ENCODE peak calls at places on chromosomes 11 and 22, in four cellular contexts. O is SK-N-SH, V is cardiac muscle cell, E is AG09319. M is an unnamed sample.

GRCh38 chr11:17036666-17037658 is 22.7 kb upstream of the PLEKHA7 start:
- DNase-seq in O (no peak), V (no peak), E (no peak), M (no peak)

GRCh38 chr11:77619576-77620198 is 17.9 kb downstream of the CLNS1A start:
- DNase-seq in O (no peak), V (peak; percentile 59), E (no peak), M (peak; percentile 33)

GRCh38 chr22:34567367-34567766 is 498.6 kb upstream of the ISX start:
- DNase-seq in O (no peak), V (no peak), E (no peak), M (no peak)

GRCh38 chr11:125376117-125376516 is 119.9 kb downstream of the FEZ1 start:
- DNase-seq in O (no peak), V (peak; percentile 26), E (no peak), M (no peak)

GRCh38 chr11:127919206-127920000 is 668.0 kb downstream of the ETS1 start:
- DNase-seq in O (no peak), V (peak; percentile 56), E (peak; percentile 1), M (no peak)

GRCh38 chr11:125358254-125358840 is 137.7 kb downstream of the FEZ1 start:
- DNase-seq in O (no peak), V (peak; percentile 44), E (no peak), M (no peak)

GRCh38 chr11:67352546-67353316 is 615 bp downstream of the POLD4 start:
- DNase-seq in O (no peak), V (no peak), E (no peak), M (no peak)

GRCh38 chr11:92628401-92629292 is 340.8 kb upstream of the MTNR1B start:
- DNase-seq in O (no peak), V (no peak), E (no peak), M (no peak)

GRCh38 chr22:29926057-29926456 is 43.1 kb downstream of the MTMR3 start:
- DNase-seq in O (no peak), V (no peak), E (no peak), M (no peak)

GRCh38 chr22:24583221-24583971 is 9.5 kb downstream of the LRRC75B start:
- DNase-seq in O (peak; percentile 84), V (peak; percentile 64), E (no peak), M (no peak)

GRCh38 chr11:130369141-130369691 is 54.5 kb upstream of the ZBTB44 start:
- DNase-seq in O (no peak), V (no peak), E (no peak), M (no peak)

GRCh38 chr22:42623756-42624446 is 9.2 kb upstream of the POLDIP3 start:
- DNase-seq in O (no peak), V (no peak), E (no peak), M (no peak)

GRCh38 chr11:99739464-99740089 is 718.8 kb downstream of the CNTN5 start:
- DNase-seq in O (peak; percentile 51), V (peak; percentile 68), E (no peak), M (peak; percentile 40)

GRCh38 chr11:35483131-35483800 is 42.1 kb downstream of the PAMR1 start:
- DNase-seq in O (no peak), V (peak; percentile 25), E (no peak), M (no peak)

GRCh38 chr11:73869234-73869949 is 7.3 kb downstream of the COA4 start:
- DNase-seq in O (no peak), V (no peak), E (no peak), M (no peak)

GRCh38 chr11:116879789-116880402 is 42.5 kb upstream of the APOA1 start:
- DNase-seq in O (peak; percentile 58), V (peak; percentile 86), E (peak; percentile 70), M (peak; percentile 14)

GRCh38 chr11:86902345-86902744 is 52.9 kb downstream of the FZD4 start:
- DNase-seq in O (peak; percentile 40), V (no peak), E (no peak), M (no peak)

GRCh38 chr11:134120143-134120850 is 51.4 kb downstream of the JAM3 start:
- DNase-seq in O (no peak), V (peak; percentile 94), E (peak; percentile 81), M (no peak)

GRCh38 chr22:44116755-44117684 is 63.7 kb upstream of the PARVG start:
- DNase-seq in O (no peak), V (no peak), E (no peak), M (no peak)

GRCh38 chr22:28484662-28485061 is 195.0 kb downstream of the TTC28 start:
- DNase-seq in O (no peak), V (no peak), E (no peak), M (no peak)

GRCh38 chr11:109547356-109548027 is 125.5 kb downstream of the C11orf87 start:
- DNase-seq in O (no peak), V (peak; percentile 83), E (no peak), M (no peak)

GRCh38 chr11:78251083-78251699 is 62.5 kb downstream of the USP35 start:
- DNase-seq in O (no peak), V (peak; percentile 78), E (no peak), M (no peak)

GRCh38 chr11:132312161-132312560 is 941.7 kb downstream of the NTM start:
- DNase-seq in O (no peak), V (peak; percentile 56), E (no peak), M (no peak)

GRCh38 chr22:48897959-48898358 is 929.7 kb downstream of the BRD1 start:
- DNase-seq in O (no peak), V (no peak), E (no peak), M (no peak)

GRCh38 chr11:96241351-96241841 is 101.6 kb downstream of the MAML2 start:
- DNase-seq in O (no peak), V (no peak), E (no peak), M (no peak)

GRCh38 chr11:93537022-93537421 is 6.2 kb downstream of the SMCO4 start:
- DNase-seq in O (no peak), V (no peak), E (no peak), M (no peak)

GRCh38 chr11:91265946-91266345 is 958.7 kb upstream of the FAT3 start:
- DNase-seq in O (no peak), V (no peak), E (no peak), M (no peak)

GRCh38 chr11:128453444-128454336 is 133.7 kb downstream of the ETS1 start:
- DNase-seq in O (no peak), V (peak; percentile 98), E (peak; percentile 86), M (no peak)

GRCh38 chr22:49760630-49761571 is 66.8 kb downstream of the BRD1 start:
- DNase-seq in O (no peak), V (no peak), E (no peak), M (no peak)

GRCh38 chr11:73972187-73972586 is 10.5 kb downstream of the UCP2 start:
- DNase-seq in O (no peak), V (no peak), E (no peak), M (no peak)

GRCh38 chr22:36870250-36870649 is 9.4 kb downstream of the NCF4 start:
- DNase-seq in O (peak; percentile 61), V (no peak), E (no peak), M (no peak)

GRCh38 chr11:88348870-88349269 is 11.3 kb upstream of the CTSC start:
- DNase-seq in O (no peak), V (peak; percentile 83), E (no peak), M (no peak)

GRCh38 chr11:113615098-113615497 is 91.0 kb downstream of the TMPRSS5 start:
- DNase-seq in O (no peak), V (no peak), E (no peak), M (no peak)

GRCh38 chr11:73152861-73153483 is 10.9 kb upstream of the FCHSD2 start:
- DNase-seq in O (no peak), V (no peak), E (no peak), M (no peak)

GRCh38 chr11:65392186-65392829 is 5.9 kb downstream of the FRMD8 start:
- DNase-seq in O (peak; percentile 66), V (no peak), E (no peak), M (no peak)
- TF ChIP-seq CTCF in O (no peak), V (no peak), E (no peak), M (no peak)

DNA sequence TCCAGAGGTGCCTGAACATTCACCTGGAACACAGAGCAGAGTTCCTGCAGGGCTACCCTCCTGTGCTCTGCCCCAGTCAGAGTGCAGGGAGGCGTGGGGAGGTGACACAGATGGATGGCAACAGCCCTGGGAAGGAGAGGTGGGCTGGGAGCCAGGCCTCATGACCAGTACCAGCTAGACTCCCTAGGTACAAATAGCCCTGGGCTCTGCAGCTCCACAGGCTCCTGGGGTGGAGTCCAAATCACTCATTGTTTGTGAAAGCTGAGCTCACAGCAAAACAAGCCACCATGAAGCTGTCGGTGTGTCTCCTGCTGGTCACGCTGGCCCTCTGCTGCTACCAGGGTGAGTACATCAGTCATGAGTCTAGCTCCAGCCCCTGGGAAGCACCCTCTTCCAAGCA is at the start of gene SCGB1D2:
- DNase-seq in O (peak; percentile 6), V (no peak), E (no peak), M (no peak)
- TF ChIP-seq CTCF in O (no peak), V (no peak), E (no peak), M (no peak)

GRCh38 chr11:847876-848275 is 5.2 kb downstream of the TSPAN4 start:
- DNase-seq in O (no peak), V (no peak), E (no peak), M (no peak)
- TF ChIP-seq CTCF in O (no peak), V (no peak), E (no peak), M (no peak)

GRCh38 chr11:76598426-76598839 is 72.1 kb downstream of the LRRC32 start:
- DNase-seq in O (peak; percentile 72), V (peak; percentile 74), E (no peak), M (peak; percentile 50)
- TF ChIP-seq CTCF in O (peak; percentile 57), V (peak; percentile 75), E (peak; percentile 43), M (peak; percentile 25)

GRCh38 chr22:38056969-38057841 is at the start of gene PICK1:
- DNase-seq in O (peak; percentile 89), V (peak; percentile 97), E (peak; percentile 63), M (peak; percentile 88)
- TF ChIP-seq CTCF in O (no peak), V (no peak), E (no peak), M (no peak)

DNA sequence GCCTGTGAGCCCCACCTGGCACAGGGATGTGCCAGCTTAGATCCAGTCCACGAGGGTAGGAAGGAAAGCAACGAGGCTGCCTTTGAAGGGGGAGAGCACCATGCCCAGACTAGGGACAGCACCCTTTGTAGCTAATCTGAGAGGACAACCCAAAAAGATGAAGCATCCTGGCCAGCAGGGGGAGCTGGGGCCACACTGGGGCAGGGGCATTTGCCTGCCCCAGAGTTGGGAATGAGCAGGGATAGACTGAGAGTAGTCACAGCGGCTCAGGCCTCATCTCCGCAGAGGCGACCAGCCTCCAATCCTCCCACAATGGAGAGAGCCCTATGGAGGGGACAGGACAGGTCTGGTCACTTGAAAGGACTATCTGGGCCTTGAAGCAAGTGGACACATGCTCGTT is 16.4 kb downstream of the LMO1 start:
- DNase-seq in O (no peak), V (peak; percentile 8), E (no peak), M (no peak)
- TF ChIP-seq CTCF in O (peak; percentile 34), V (peak; percentile 45), E (peak; percentile 40), M (peak; percentile 53)

DNA sequence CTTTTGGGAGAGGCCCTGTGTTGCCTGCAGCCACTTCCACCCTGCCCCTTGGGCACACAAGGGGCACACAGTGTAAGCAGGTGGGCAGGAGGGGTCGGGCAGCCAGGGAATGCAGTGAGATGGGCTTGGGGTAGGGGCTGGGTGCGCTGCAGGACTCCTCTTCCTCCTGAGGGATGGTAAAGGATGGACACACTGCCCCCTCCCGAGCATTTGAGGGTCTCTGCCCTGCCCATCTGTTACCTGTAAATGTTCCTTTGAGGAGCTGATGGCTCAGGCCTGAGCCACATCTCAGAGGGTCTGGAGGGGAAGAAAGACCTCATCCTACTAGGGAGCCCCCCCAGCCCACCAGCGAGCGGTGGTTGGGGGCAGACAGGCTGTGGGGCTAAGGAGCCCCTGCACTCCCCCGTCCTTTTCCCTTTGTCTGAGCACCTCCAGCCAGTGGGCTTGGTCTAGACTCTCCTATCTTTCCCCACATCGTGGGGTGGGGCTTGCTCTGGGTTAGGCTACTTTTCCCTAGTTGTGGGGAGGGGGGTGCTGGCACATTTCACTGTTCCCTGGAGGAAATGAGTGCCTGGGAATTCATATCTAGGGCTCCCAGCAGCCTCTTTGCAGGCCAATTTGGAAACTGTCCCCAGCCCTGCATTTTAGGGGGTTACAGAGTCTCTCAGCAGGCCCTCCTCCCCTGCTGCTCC is 1.7 kb upstream of the TSSC4 start:
- DNase-seq in O (peak; percentile 67), V (no peak), E (no peak), M (no peak)
- TF ChIP-seq CTCF in O (peak; percentile 18), V (no peak), E (no peak), M (no peak)

M was measured in endothelial cell.